ENCODE peak calls at places on chromosome 2, in ten cellular contexts. One of them, this sample, is unnamed.

GRCh38 chr2:71207601-71208000 is 19.3 kb downstream of the PAIP2B start:
- DNase-seq in AG04449: no peak
- DNase-seq in brain microvascular endothelial cell: no peak
- DNase-seq in CD4-positive, CD25-positive, alpha-beta regulatory T cell: no peak
- DNase-seq in cardiac muscle cell: no peak
- DNase-seq in HFF-Myc: no peak
- DNase-seq in endodermal cell: no peak
- DNase-seq in bronchial epithelial cell: no peak
- DNase-seq in A549: no peak
- DNase-seq in stomach: no peak
- DNase-seq in this sample: no peak

GRCh38 chr2:186130678-186131511 is 355.2 kb upstream of the ZC3H15 start:
- DNase-seq in AG04449: no peak
- DNase-seq in brain microvascular endothelial cell: no peak
- DNase-seq in CD4-positive, CD25-positive, alpha-beta regulatory T cell: no peak
- DNase-seq in cardiac muscle cell: no peak
- DNase-seq in HFF-Myc: no peak
- DNase-seq in endodermal cell: no peak
- DNase-seq in bronchial epithelial cell: no peak
- DNase-seq in A549: no peak
- DNase-seq in stomach: no peak
- DNase-seq in this sample: peak

GRCh38 chr2:137693521-137693920 is 270.8 kb upstream of the HNMT start:
- DNase-seq in AG04449: no peak
- DNase-seq in brain microvascular endothelial cell: no peak
- DNase-seq in CD4-positive, CD25-positive, alpha-beta regulatory T cell: no peak
- DNase-seq in cardiac muscle cell: no peak
- DNase-seq in HFF-Myc: no peak
- DNase-seq in endodermal cell: no peak
- DNase-seq in bronchial epithelial cell: peak
- DNase-seq in A549: no peak
- DNase-seq in stomach: no peak
- DNase-seq in this sample: peak

GRCh38 chr2:223860809-223861738 is 23.7 kb upstream of the AP1S3 start:
- DNase-seq in AG04449: peak
- DNase-seq in brain microvascular endothelial cell: peak
- DNase-seq in CD4-positive, CD25-positive, alpha-beta regulatory T cell: no peak
- DNase-seq in cardiac muscle cell: no peak
- DNase-seq in HFF-Myc: no peak
- DNase-seq in endodermal cell: no peak
- DNase-seq in bronchial epithelial cell: peak
- DNase-seq in A549: peak
- DNase-seq in stomach: peak
- DNase-seq in this sample: peak

GRCh38 chr2:177783835-177784448 is 288.6 kb downstream of the PDE11A start:
- DNase-seq in AG04449: no peak
- DNase-seq in brain microvascular endothelial cell: peak
- DNase-seq in CD4-positive, CD25-positive, alpha-beta regulatory T cell: no peak
- DNase-seq in cardiac muscle cell: no peak
- DNase-seq in HFF-Myc: peak
- DNase-seq in endodermal cell: no peak
- DNase-seq in bronchial epithelial cell: peak
- DNase-seq in A549: no peak
- DNase-seq in stomach: no peak
- DNase-seq in this sample: no peak

GRCh38 chr2:23803965-23804542 is 122.9 kb downstream of the ATAD2B start:
- DNase-seq in AG04449: no peak
- DNase-seq in brain microvascular endothelial cell: peak
- DNase-seq in CD4-positive, CD25-positive, alpha-beta regulatory T cell: no peak
- DNase-seq in cardiac muscle cell: peak
- DNase-seq in HFF-Myc: peak
- DNase-seq in endodermal cell: peak
- DNase-seq in bronchial epithelial cell: peak
- DNase-seq in A549: peak
- DNase-seq in stomach: peak
- DNase-seq in this sample: no peak

GRCh38 chr2:101788995-101789970 is 91.8 kb downstream of the MAP4K4 start:
- DNase-seq in AG04449: no peak
- DNase-seq in brain microvascular endothelial cell: no peak
- DNase-seq in CD4-positive, CD25-positive, alpha-beta regulatory T cell: no peak
- DNase-seq in cardiac muscle cell: no peak
- DNase-seq in HFF-Myc: no peak
- DNase-seq in endodermal cell: no peak
- DNase-seq in bronchial epithelial cell: no peak
- DNase-seq in A549: no peak
- DNase-seq in stomach: no peak
- DNase-seq in this sample: no peak

GRCh38 chr2:235669983-235670962 is 176.4 kb downstream of the AGAP1 start:
- DNase-seq in AG04449: no peak
- DNase-seq in brain microvascular endothelial cell: peak
- DNase-seq in CD4-positive, CD25-positive, alpha-beta regulatory T cell: no peak
- DNase-seq in cardiac muscle cell: peak
- DNase-seq in HFF-Myc: peak
- DNase-seq in endodermal cell: peak
- DNase-seq in bronchial epithelial cell: peak
- DNase-seq in A549: peak
- DNase-seq in stomach: peak
- DNase-seq in this sample: no peak

GRCh38 chr2:228257379-228257778 is 75.9 kb upstream of the SPHKAP start:
- DNase-seq in AG04449: no peak
- DNase-seq in brain microvascular endothelial cell: no peak
- DNase-seq in CD4-positive, CD25-positive, alpha-beta regulatory T cell: no peak
- DNase-seq in cardiac muscle cell: no peak
- DNase-seq in HFF-Myc: no peak
- DNase-seq in endodermal cell: no peak
- DNase-seq in bronchial epithelial cell: no peak
- DNase-seq in A549: no peak
- DNase-seq in stomach: no peak
- DNase-seq in this sample: no peak

GRCh38 chr2:218402491-218402901 is 2.8 kb downstream of the CTDSP1 start:
- DNase-seq in AG04449: no peak
- DNase-seq in brain microvascular endothelial cell: no peak
- DNase-seq in CD4-positive, CD25-positive, alpha-beta regulatory T cell: no peak
- DNase-seq in cardiac muscle cell: no peak
- DNase-seq in HFF-Myc: no peak
- DNase-seq in endodermal cell: no peak
- DNase-seq in bronchial epithelial cell: no peak
- DNase-seq in A549: no peak
- DNase-seq in stomach: no peak
- DNase-seq in this sample: no peak

GRCh38 chr2:231181848-231182247 is 16.6 kb upstream of the ARMC9 start:
- DNase-seq in AG04449: no peak
- DNase-seq in brain microvascular endothelial cell: peak
- DNase-seq in CD4-positive, CD25-positive, alpha-beta regulatory T cell: no peak
- DNase-seq in cardiac muscle cell: no peak
- DNase-seq in HFF-Myc: no peak
- DNase-seq in endodermal cell: peak
- DNase-seq in bronchial epithelial cell: no peak
- DNase-seq in A549: peak
- DNase-seq in stomach: peak
- DNase-seq in this sample: no peak

DNA sequence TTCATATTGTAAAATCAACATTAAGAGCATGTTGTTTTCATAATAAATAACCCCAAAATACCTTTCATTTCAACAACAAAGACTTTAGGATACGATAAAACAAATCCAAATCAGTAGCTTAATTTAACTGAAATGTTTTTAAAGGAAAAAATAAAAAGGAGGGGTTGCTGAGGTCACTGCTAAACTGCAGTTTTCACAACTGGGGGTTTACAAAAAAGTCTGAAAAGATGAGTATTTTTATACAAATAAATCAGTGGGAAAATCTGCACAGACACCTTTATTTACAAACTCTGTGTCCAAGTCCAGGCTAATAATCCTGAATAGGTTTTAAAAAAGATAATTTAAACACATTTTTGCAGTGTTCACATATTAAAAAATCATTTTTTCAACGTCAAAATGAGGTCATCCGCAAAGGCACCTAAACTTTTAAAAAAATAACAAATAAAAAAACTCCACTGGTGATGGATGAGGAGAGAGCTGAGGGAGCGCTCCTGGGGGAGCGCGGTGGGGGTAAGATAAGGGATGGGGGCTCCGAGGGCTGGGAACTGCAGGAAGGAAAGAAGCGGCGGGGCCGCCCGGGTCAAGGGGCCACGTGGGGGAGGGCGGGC is 3.1 kb downstream of the DLX2 start:
- DNase-seq in AG04449: no peak
- DNase-seq in brain microvascular endothelial cell: no peak
- DNase-seq in CD4-positive, CD25-positive, alpha-beta regulatory T cell: no peak
- DNase-seq in cardiac muscle cell: no peak
- DNase-seq in HFF-Myc: no peak
- DNase-seq in endodermal cell: no peak
- DNase-seq in bronchial epithelial cell: no peak
- DNase-seq in A549: no peak
- DNase-seq in stomach: no peak
- DNase-seq in this sample: no peak
- H3K4me3 ChIP-seq in AG04449: peak
- H3K4me3 ChIP-seq in brain microvascular endothelial cell: peak
- H3K4me3 ChIP-seq in CD4-positive, CD25-positive, alpha-beta regulatory T cell: no peak
- H3K4me3 ChIP-seq in cardiac muscle cell: peak
- H3K4me3 ChIP-seq in HFF-Myc: peak
- H3K4me3 ChIP-seq in endodermal cell: no peak
- H3K4me3 ChIP-seq in bronchial epithelial cell: no peak
- H3K4me3 ChIP-seq in A549: peak
- H3K4me3 ChIP-seq in stomach: peak
- H3K4me3 ChIP-seq in this sample: peak

GRCh38 chr2:30346475-30347169 is 100.4 kb upstream of the LCLAT1 start:
- DNase-seq in AG04449: no peak
- DNase-seq in brain microvascular endothelial cell: no peak
- DNase-seq in CD4-positive, CD25-positive, alpha-beta regulatory T cell: no peak
- DNase-seq in cardiac muscle cell: peak
- DNase-seq in HFF-Myc: no peak
- DNase-seq in endodermal cell: peak
- DNase-seq in bronchial epithelial cell: no peak
- DNase-seq in A549: no peak
- DNase-seq in stomach: no peak
- DNase-seq in this sample: no peak
- H3K4me3 ChIP-seq in AG04449: no peak
- H3K4me3 ChIP-seq in brain microvascular endothelial cell: no peak
- H3K4me3 ChIP-seq in CD4-positive, CD25-positive, alpha-beta regulatory T cell: no peak
- H3K4me3 ChIP-seq in cardiac muscle cell: no peak
- H3K4me3 ChIP-seq in HFF-Myc: no peak
- H3K4me3 ChIP-seq in endodermal cell: no peak
- H3K4me3 ChIP-seq in bronchial epithelial cell: no peak
- H3K4me3 ChIP-seq in A549: no peak
- H3K4me3 ChIP-seq in stomach: no peak
- H3K4me3 ChIP-seq in this sample: no peak

GRCh38 chr2:219439518-219439917 is 4.9 kb downstream of the SPEG start:
- DNase-seq in AG04449: no peak
- DNase-seq in brain microvascular endothelial cell: no peak
- DNase-seq in CD4-positive, CD25-positive, alpha-beta regulatory T cell: no peak
- DNase-seq in cardiac muscle cell: no peak
- DNase-seq in HFF-Myc: no peak
- DNase-seq in endodermal cell: peak
- DNase-seq in bronchial epithelial cell: no peak
- DNase-seq in A549: no peak
- DNase-seq in stomach: no peak
- DNase-seq in this sample: no peak

GRCh38 chr2:219442206-219443015 is 7.8 kb downstream of the SPEG start:
- DNase-seq in AG04449: no peak
- DNase-seq in brain microvascular endothelial cell: no peak
- DNase-seq in CD4-positive, CD25-positive, alpha-beta regulatory T cell: no peak
- DNase-seq in cardiac muscle cell: no peak
- DNase-seq in HFF-Myc: no peak
- DNase-seq in endodermal cell: peak
- DNase-seq in bronchial epithelial cell: no peak
- DNase-seq in A549: no peak
- DNase-seq in stomach: no peak
- DNase-seq in this sample: no peak

GRCh38 chr2:219438453-219438852 is 3.8 kb downstream of the SPEG start:
- DNase-seq in AG04449: no peak
- DNase-seq in brain microvascular endothelial cell: no peak
- DNase-seq in CD4-positive, CD25-positive, alpha-beta regulatory T cell: no peak
- DNase-seq in cardiac muscle cell: no peak
- DNase-seq in HFF-Myc: no peak
- DNase-seq in endodermal cell: no peak
- DNase-seq in bronchial epithelial cell: no peak
- DNase-seq in A549: no peak
- DNase-seq in stomach: no peak
- DNase-seq in this sample: no peak

GRCh38 chr2:219441451-219442205 is 7.0 kb downstream of the SPEG start:
- DNase-seq in AG04449: no peak
- DNase-seq in brain microvascular endothelial cell: no peak
- DNase-seq in CD4-positive, CD25-positive, alpha-beta regulatory T cell: peak
- DNase-seq in cardiac muscle cell: peak
- DNase-seq in HFF-Myc: no peak
- DNase-seq in endodermal cell: peak
- DNase-seq in bronchial epithelial cell: peak
- DNase-seq in A549: peak
- DNase-seq in stomach: peak
- DNase-seq in this sample: no peak

DNA sequence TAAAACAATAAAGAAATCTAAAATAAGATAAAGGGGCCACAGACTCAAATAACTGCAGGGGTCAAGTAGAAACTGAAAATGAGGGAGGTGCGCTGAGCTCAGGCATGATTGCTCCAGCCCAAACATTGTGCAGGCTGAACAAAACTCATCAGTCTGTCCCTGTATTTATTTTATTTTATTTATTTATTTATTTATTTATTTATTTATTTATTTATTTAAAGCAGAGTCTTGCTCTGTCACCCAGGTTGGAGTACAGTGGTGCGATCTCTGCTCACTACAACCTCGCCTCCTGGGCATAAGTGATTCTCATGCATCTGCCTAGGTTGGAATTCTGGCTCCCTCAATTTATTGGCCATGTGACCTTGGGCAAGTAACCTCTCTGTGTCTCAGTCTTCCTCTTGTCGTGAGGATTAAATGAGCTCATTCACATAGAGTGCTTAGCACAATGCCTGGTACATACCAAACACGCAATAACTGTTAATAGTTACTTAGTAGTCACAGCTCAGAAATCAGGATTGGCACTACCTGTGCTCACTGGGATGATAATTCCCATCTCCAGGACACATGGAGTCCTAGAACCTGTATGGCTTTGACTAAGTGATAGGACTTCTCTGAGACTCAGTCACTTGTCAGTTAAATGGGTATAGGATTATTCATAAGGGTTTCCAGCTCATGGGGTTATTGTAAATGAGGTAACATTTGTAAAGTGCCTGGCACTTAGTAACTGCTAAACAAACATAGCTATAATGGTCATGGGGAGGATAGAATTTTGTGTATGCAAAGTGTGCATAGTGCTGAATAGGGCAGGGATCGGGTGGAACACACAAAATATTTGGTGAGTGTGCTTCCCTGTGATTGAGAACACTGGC is 6.0 kb downstream of the SPEG start:
- DNase-seq in AG04449: no peak
- DNase-seq in brain microvascular endothelial cell: no peak
- DNase-seq in CD4-positive, CD25-positive, alpha-beta regulatory T cell: no peak
- DNase-seq in cardiac muscle cell: no peak
- DNase-seq in HFF-Myc: no peak
- DNase-seq in endodermal cell: peak
- DNase-seq in bronchial epithelial cell: peak
- DNase-seq in A549: no peak
- DNase-seq in stomach: no peak
- DNase-seq in this sample: no peak
- H3K4me3 ChIP-seq in AG04449: no peak
- H3K4me3 ChIP-seq in brain microvascular endothelial cell: no peak
- H3K4me3 ChIP-seq in CD4-positive, CD25-positive, alpha-beta regulatory T cell: no peak
- H3K4me3 ChIP-seq in cardiac muscle cell: no peak
- H3K4me3 ChIP-seq in HFF-Myc: no peak
- H3K4me3 ChIP-seq in endodermal cell: no peak
- H3K4me3 ChIP-seq in bronchial epithelial cell: no peak
- H3K4me3 ChIP-seq in A549: peak
- H3K4me3 ChIP-seq in stomach: peak
- H3K4me3 ChIP-seq in this sample: no peak

GRCh38 chr2:240250985-240251847 is 110.8 kb upstream of the OTOS start:
- DNase-seq in AG04449: no peak
- DNase-seq in brain microvascular endothelial cell: peak
- DNase-seq in CD4-positive, CD25-positive, alpha-beta regulatory T cell: no peak
- DNase-seq in cardiac muscle cell: no peak
- DNase-seq in HFF-Myc: no peak
- DNase-seq in endodermal cell: peak
- DNase-seq in bronchial epithelial cell: peak
- DNase-seq in A549: peak
- DNase-seq in stomach: peak
- DNase-seq in this sample: peak
- H3K4me3 ChIP-seq in AG04449: no peak
- H3K4me3 ChIP-seq in brain microvascular endothelial cell: no peak
- H3K4me3 ChIP-seq in CD4-positive, CD25-positive, alpha-beta regulatory T cell: no peak
- H3K4me3 ChIP-seq in cardiac muscle cell: no peak
- H3K4me3 ChIP-seq in HFF-Myc: no peak
- H3K4me3 ChIP-seq in endodermal cell: no peak
- H3K4me3 ChIP-seq in bronchial epithelial cell: no peak
- H3K4me3 ChIP-seq in A549: peak
- H3K4me3 ChIP-seq in stomach: peak
- H3K4me3 ChIP-seq in this sample: peak